ENCODE peak calls at places on chromosomes 13 and 19, in nine cellular contexts. Y is MV-4-11; V is fibroblast of lung; A is AG04450; G is Right ventricle myocardium superior; S is activated CD8-positive, alpha-beta memory T cell treated with anti-CD3 and anti-CD28 coated beads for 48 hours; U is NCI-H1694 treated with DMSO at 0.1 percent for 48 hours; K is SK-N-MC; O is germinal center. B is an unnamed sample.

GRCh38 chr19:49469828-49470614 is 4.0 kb upstream of the FLT3LG start:
- DNase-seq in Y (peak), V (no peak), A (no peak), G (no peak), S (no peak), U (no peak), K (no peak), O (peak), B (no peak)

GRCh38 chr13:90633849-90634248 is 713.6 kb upstream of the MIR17HG start:
- DNase-seq in Y (no peak), V (peak), A (no peak), G (no peak), S (no peak), U (no peak), K (no peak), O (no peak), B (no peak)

GRCh38 chr19:50962245-50962644 is 7.1 kb downstream of the KLK6 start:
- DNase-seq in Y (no peak), V (no peak), A (no peak), G (no peak), S (no peak), U (no peak), K (no peak), O (no peak), B (no peak)

GRCh38 chr13:33287142-33287882 is 1.8 kb upstream of the STARD13 start:
- DNase-seq in Y (no peak), V (no peak), A (no peak), G (no peak), S (no peak), U (no peak), K (no peak), O (no peak), B (no peak)

GRCh38 chr13:98576215-98576945 is 527 bp downstream of the STK24 start:
- DNase-seq in Y (no peak), V (peak), A (no peak), G (peak), S (no peak), U (no peak), K (no peak), O (peak), B (no peak)

GRCh38 chr13:70703755-70704154 is 595.5 kb upstream of the KLHL1 start:
- DNase-seq in Y (no peak), V (peak), A (no peak), G (no peak), S (no peak), U (no peak), K (no peak), O (no peak), B (no peak)

GRCh38 chr13:48994731-48995130 is 19.0 kb downstream of the FNDC3A start:
- DNase-seq in Y (peak), V (peak), A (no peak), G (no peak), S (no peak), U (no peak), K (no peak), O (no peak), B (no peak)

GRCh38 chr19:7772752-7773291 is 9.8 kb downstream of the CLEC4M start:
- DNase-seq in Y (peak), V (peak), A (no peak), G (no peak), S (no peak), U (no peak), K (no peak), O (no peak), B (no peak)

GRCh38 chr13:86572115-86572514 is 772.9 kb upstream of the SLITRK6 start:
- DNase-seq in Y (peak), V (peak), A (peak), G (no peak), S (no peak), U (no peak), K (no peak), O (no peak), B (no peak)

GRCh38 chr13:26299168-26299788 is 45.3 kb downstream of the CDK8 start:
- DNase-seq in Y (no peak), V (peak), A (no peak), G (no peak), S (no peak), U (no peak), K (no peak), O (no peak), B (no peak)

GRCh38 chr13:48563611-48564010 is 30.7 kb upstream of the RCBTB2 start:
- DNase-seq in Y (no peak), V (no peak), A (no peak), G (no peak), S (no peak), U (no peak), K (no peak), O (no peak), B (no peak)

GRCh38 chr13:90412980-90413379 is 934.5 kb upstream of the MIR17HG start:
- DNase-seq in Y (no peak), V (no peak), A (no peak), G (no peak), S (no peak), U (no peak), K (no peak), O (no peak), B (no peak)

GRCh38 chr13:94479559-94480095 is at the start of gene DCT:
- DNase-seq in Y (no peak), V (no peak), A (no peak), G (no peak), S (no peak), U (no peak), K (no peak), O (no peak), B (no peak)

GRCh38 chr19:290539-291521 is at the start of gene PLPP2:
- DNase-seq in Y (no peak), V (peak), A (no peak), G (peak), S (no peak), U (no peak), K (no peak), O (no peak), B (no peak)

GRCh38 chr13:36125841-36126240 is 5.3 kb downstream of the DCLK1 start:
- DNase-seq in Y (no peak), V (no peak), A (no peak), G (no peak), S (no peak), U (no peak), K (no peak), O (no peak), B (no peak)

GRCh38 chr13:59000770-59001169 is 1163.0 kb downstream of the DIAPH3 start:
- DNase-seq in Y (no peak), V (peak), A (no peak), G (no peak), S (no peak), U (no peak), K (no peak), O (no peak), B (no peak)

GRCh38 chr13:53191091-53191490 is 162.5 kb downstream of the OLFM4 start:
- DNase-seq in Y (no peak), V (peak), A (no peak), G (no peak), S (no peak), U (no peak), K (no peak), O (no peak), B (no peak)

GRCh38 chr19:38862321-38863059 is 12.7 kb upstream of the HNRNPL start:
- DNase-seq in Y (peak), V (peak), A (no peak), G (no peak), S (no peak), U (peak), K (no peak), O (no peak), B (no peak)

GRCh38 chr19:6533000-6533328 is 2.1 kb downstream of the TNFSF9 start:
- DNase-seq in Y (no peak), V (no peak), A (no peak), G (no peak), S (no peak), U (no peak), K (no peak), O (no peak), B (no peak)

GRCh38 chr13:110423689-110424302 is 116.7 kb downstream of the COL4A2 start:
- DNase-seq in Y (no peak), V (no peak), A (no peak), G (no peak), S (no peak), U (no peak), K (no peak), O (no peak), B (no peak)

GRCh38 chr13:46165485-46166220 is 16.3 kb downstream of the LCP1 start:
- DNase-seq in Y (no peak), V (peak), A (no peak), G (no peak), S (no peak), U (no peak), K (no peak), O (peak), B (no peak)

GRCh38 chr13:40193290-40194203 is 472.9 kb downstream of the FOXO1 start:
- DNase-seq in Y (no peak), V (peak), A (no peak), G (peak), S (no peak), U (no peak), K (no peak), O (no peak), B (no peak)

GRCh38 chr13:74528751-74529513 is 394.7 kb upstream of the KLF12 start:
- DNase-seq in Y (no peak), V (no peak), A (no peak), G (no peak), S (no peak), U (no peak), K (peak), O (no peak), B (no peak)

B was measured in AG04449.